ENCODE peak calls at places on chromosomes 12 and 14, in five cellular contexts. One of them, this sample, is unnamed.

GRCh38 chr14:60250318-60251035 is 1.5 kb downstream of the PPM1A start:
- DNase-seq in fibroblast of lung: peak; percentile 2
- DNase-seq in NAMALWA: no peak
- DNase-seq in CD4-positive, alpha-beta T cell: no peak
- DNase-seq in activated CD4-positive, CD25-positive, alpha-beta regulatory T cell treated with anti-CD3 and anti-CD28 coated beads, Interleukin-2, amount 50 U/mL, for 72 hours: no peak
- DNase-seq in this sample: no peak

GRCh38 chr12:55425954-55426353 is at the start of gene OR6C76:
- DNase-seq in fibroblast of lung: no peak
- DNase-seq in NAMALWA: no peak
- DNase-seq in CD4-positive, alpha-beta T cell: no peak
- DNase-seq in activated CD4-positive, CD25-positive, alpha-beta regulatory T cell treated with anti-CD3 and anti-CD28 coated beads, Interleukin-2, amount 50 U/mL, for 72 hours: no peak
- DNase-seq in this sample: no peak

GRCh38 chr14:90839889-90840266 is 23.6 kb upstream of the TTC7B start:
- DNase-seq in fibroblast of lung: no peak
- DNase-seq in NAMALWA: no peak
- DNase-seq in CD4-positive, alpha-beta T cell: no peak
- DNase-seq in activated CD4-positive, CD25-positive, alpha-beta regulatory T cell treated with anti-CD3 and anti-CD28 coated beads, Interleukin-2, amount 50 U/mL, for 72 hours: no peak
- DNase-seq in this sample: no peak

GRCh38 chr12:124677552-124678356 is 110.3 kb upstream of the NCOR2 start:
- DNase-seq in fibroblast of lung: no peak
- DNase-seq in NAMALWA: peak; percentile 17
- DNase-seq in CD4-positive, alpha-beta T cell: no peak
- DNase-seq in activated CD4-positive, CD25-positive, alpha-beta regulatory T cell treated with anti-CD3 and anti-CD28 coated beads, Interleukin-2, amount 50 U/mL, for 72 hours: no peak
- DNase-seq in this sample: no peak

GRCh38 chr14:93430889-93431670 is at the start of gene UNC79:
- DNase-seq in fibroblast of lung: peak; percentile 0
- DNase-seq in NAMALWA: no peak
- DNase-seq in CD4-positive, alpha-beta T cell: no peak
- DNase-seq in activated CD4-positive, CD25-positive, alpha-beta regulatory T cell treated with anti-CD3 and anti-CD28 coated beads, Interleukin-2, amount 50 U/mL, for 72 hours: no peak
- DNase-seq in this sample: no peak

GRCh38 chr12:9378430-9378835 is 170.2 kb upstream of the PZP start:
- DNase-seq in fibroblast of lung: no peak
- DNase-seq in NAMALWA: no peak
- DNase-seq in CD4-positive, alpha-beta T cell: no peak
- DNase-seq in activated CD4-positive, CD25-positive, alpha-beta regulatory T cell treated with anti-CD3 and anti-CD28 coated beads, Interleukin-2, amount 50 U/mL, for 72 hours: no peak
- DNase-seq in this sample: no peak

GRCh38 chr12:120060196-120060595 is 56.4 kb downstream of the RAB35 start:
- DNase-seq in fibroblast of lung: no peak
- DNase-seq in NAMALWA: no peak
- DNase-seq in CD4-positive, alpha-beta T cell: no peak
- DNase-seq in activated CD4-positive, CD25-positive, alpha-beta regulatory T cell treated with anti-CD3 and anti-CD28 coated beads, Interleukin-2, amount 50 U/mL, for 72 hours: no peak
- DNase-seq in this sample: no peak

GRCh38 chr14:57988445-57988844 is 122.6 kb upstream of the SLC35F4 start:
- DNase-seq in fibroblast of lung: no peak
- DNase-seq in NAMALWA: no peak
- DNase-seq in CD4-positive, alpha-beta T cell: no peak
- DNase-seq in activated CD4-positive, CD25-positive, alpha-beta regulatory T cell treated with anti-CD3 and anti-CD28 coated beads, Interleukin-2, amount 50 U/mL, for 72 hours: no peak
- DNase-seq in this sample: no peak

GRCh38 chr14:54756656-54757392 is 145.8 kb downstream of the GCH1 start:
- DNase-seq in fibroblast of lung: no peak
- DNase-seq in NAMALWA: no peak
- DNase-seq in CD4-positive, alpha-beta T cell: no peak
- DNase-seq in activated CD4-positive, CD25-positive, alpha-beta regulatory T cell treated with anti-CD3 and anti-CD28 coated beads, Interleukin-2, amount 50 U/mL, for 72 hours: no peak
- DNase-seq in this sample: no peak

GRCh38 chr12:16586350-16587109 is 19.4 kb downstream of the LMO3 start:
- DNase-seq in fibroblast of lung: peak; percentile 71
- DNase-seq in NAMALWA: no peak
- DNase-seq in CD4-positive, alpha-beta T cell: no peak
- DNase-seq in activated CD4-positive, CD25-positive, alpha-beta regulatory T cell treated with anti-CD3 and anti-CD28 coated beads, Interleukin-2, amount 50 U/mL, for 72 hours: no peak
- DNase-seq in this sample: no peak

GRCh38 chr12:91853350-91854127 is 292.1 kb downstream of the BTG1 start:
- DNase-seq in fibroblast of lung: no peak
- DNase-seq in NAMALWA: no peak
- DNase-seq in CD4-positive, alpha-beta T cell: no peak
- DNase-seq in activated CD4-positive, CD25-positive, alpha-beta regulatory T cell treated with anti-CD3 and anti-CD28 coated beads, Interleukin-2, amount 50 U/mL, for 72 hours: no peak
- DNase-seq in this sample: no peak

GRCh38 chr12:112419269-112420133 is 754 bp downstream of the PTPN11 start:
- DNase-seq in fibroblast of lung: peak; percentile 83
- DNase-seq in NAMALWA: peak; percentile 53
- DNase-seq in CD4-positive, alpha-beta T cell: no peak
- DNase-seq in activated CD4-positive, CD25-positive, alpha-beta regulatory T cell treated with anti-CD3 and anti-CD28 coated beads, Interleukin-2, amount 50 U/mL, for 72 hours: no peak
- DNase-seq in this sample: peak; percentile 71

GRCh38 chr14:29352681-29353080 is 575.0 kb downstream of the PRKD1 start:
- DNase-seq in fibroblast of lung: peak; percentile 65
- DNase-seq in NAMALWA: no peak
- DNase-seq in CD4-positive, alpha-beta T cell: no peak
- DNase-seq in activated CD4-positive, CD25-positive, alpha-beta regulatory T cell treated with anti-CD3 and anti-CD28 coated beads, Interleukin-2, amount 50 U/mL, for 72 hours: no peak
- DNase-seq in this sample: no peak

GRCh38 chr12:65643595-65644386 is 180.5 kb upstream of the HMGA2 start:
- DNase-seq in fibroblast of lung: peak; percentile 68
- DNase-seq in NAMALWA: no peak
- DNase-seq in CD4-positive, alpha-beta T cell: no peak
- DNase-seq in activated CD4-positive, CD25-positive, alpha-beta regulatory T cell treated with anti-CD3 and anti-CD28 coated beads, Interleukin-2, amount 50 U/mL, for 72 hours: no peak
- DNase-seq in this sample: no peak

GRCh38 chr14:50344116-50344775 is 32.1 kb downstream of the DMAC2L start:
- DNase-seq in fibroblast of lung: no peak
- DNase-seq in NAMALWA: no peak
- DNase-seq in CD4-positive, alpha-beta T cell: no peak
- DNase-seq in activated CD4-positive, CD25-positive, alpha-beta regulatory T cell treated with anti-CD3 and anti-CD28 coated beads, Interleukin-2, amount 50 U/mL, for 72 hours: peak; percentile 67
- DNase-seq in this sample: no peak

GRCh38 chr14:69464379-69464778 is 20.1 kb upstream of the PLEKHD1 start:
- DNase-seq in fibroblast of lung: no peak
- DNase-seq in NAMALWA: no peak
- DNase-seq in CD4-positive, alpha-beta T cell: no peak
- DNase-seq in activated CD4-positive, CD25-positive, alpha-beta regulatory T cell treated with anti-CD3 and anti-CD28 coated beads, Interleukin-2, amount 50 U/mL, for 72 hours: no peak
- DNase-seq in this sample: no peak

GRCh38 chr12:93777249-93777648 is 100.1 kb downstream of the CRADD start:
- DNase-seq in fibroblast of lung: peak; percentile 72
- DNase-seq in NAMALWA: no peak
- DNase-seq in CD4-positive, alpha-beta T cell: no peak
- DNase-seq in activated CD4-positive, CD25-positive, alpha-beta regulatory T cell treated with anti-CD3 and anti-CD28 coated beads, Interleukin-2, amount 50 U/mL, for 72 hours: no peak
- DNase-seq in this sample: no peak

GRCh38 chr12:94099191-94099983 is 49.0 kb upstream of the PLXNC1 start:
- DNase-seq in fibroblast of lung: peak; percentile 62
- DNase-seq in NAMALWA: no peak
- DNase-seq in CD4-positive, alpha-beta T cell: no peak
- DNase-seq in activated CD4-positive, CD25-positive, alpha-beta regulatory T cell treated with anti-CD3 and anti-CD28 coated beads, Interleukin-2, amount 50 U/mL, for 72 hours: no peak
- DNase-seq in this sample: no peak

GRCh38 chr14:54637829-54638446 is 71.0 kb downstream of the SAMD4A start:
- DNase-seq in fibroblast of lung: peak; percentile 59
- DNase-seq in NAMALWA: no peak
- DNase-seq in CD4-positive, alpha-beta T cell: no peak
- DNase-seq in activated CD4-positive, CD25-positive, alpha-beta regulatory T cell treated with anti-CD3 and anti-CD28 coated beads, Interleukin-2, amount 50 U/mL, for 72 hours: no peak
- DNase-seq in this sample: no peak

GRCh38 chr14:80208426-80208950 is 2.8 kb downstream of the DIO2 start:
- DNase-seq in fibroblast of lung: no peak
- DNase-seq in NAMALWA: no peak
- DNase-seq in CD4-positive, alpha-beta T cell: no peak
- DNase-seq in activated CD4-positive, CD25-positive, alpha-beta regulatory T cell treated with anti-CD3 and anti-CD28 coated beads, Interleukin-2, amount 50 U/mL, for 72 hours: no peak
- DNase-seq in this sample: no peak

GRCh38 chr12:32947203-32947795 is 50.7 kb upstream of the PKP2 start:
- DNase-seq in fibroblast of lung: no peak
- DNase-seq in NAMALWA: peak; percentile 41
- DNase-seq in CD4-positive, alpha-beta T cell: no peak
- DNase-seq in activated CD4-positive, CD25-positive, alpha-beta regulatory T cell treated with anti-CD3 and anti-CD28 coated beads, Interleukin-2, amount 50 U/mL, for 72 hours: no peak
- DNase-seq in this sample: no peak

GRCh38 chr12:123924539-123924938 is 48.1 kb downstream of the CCDC92 start:
- DNase-seq in fibroblast of lung: no peak
- DNase-seq in NAMALWA: no peak
- DNase-seq in CD4-positive, alpha-beta T cell: no peak
- DNase-seq in activated CD4-positive, CD25-positive, alpha-beta regulatory T cell treated with anti-CD3 and anti-CD28 coated beads, Interleukin-2, amount 50 U/mL, for 72 hours: no peak
- DNase-seq in this sample: no peak

GRCh38 chr12:7065073-7065623 is 4.6 kb downstream of the C1S start:
- DNase-seq in fibroblast of lung: no peak
- DNase-seq in NAMALWA: no peak
- DNase-seq in CD4-positive, alpha-beta T cell: no peak
- DNase-seq in activated CD4-positive, CD25-positive, alpha-beta regulatory T cell treated with anti-CD3 and anti-CD28 coated beads, Interleukin-2, amount 50 U/mL, for 72 hours: no peak
- DNase-seq in this sample: no peak

GRCh38 chr14:73660511-73660910 is 15.7 kb downstream of the DNAL1 start:
- DNase-seq in fibroblast of lung: no peak
- DNase-seq in NAMALWA: no peak
- DNase-seq in CD4-positive, alpha-beta T cell: no peak
- DNase-seq in activated CD4-positive, CD25-positive, alpha-beta regulatory T cell treated with anti-CD3 and anti-CD28 coated beads, Interleukin-2, amount 50 U/mL, for 72 hours: no peak
- DNase-seq in this sample: no peak

GRCh38 chr14:66476964-66477363 is 9.2 kb upstream of the CCDC196 start:
- DNase-seq in fibroblast of lung: peak; percentile 17
- DNase-seq in NAMALWA: no peak
- DNase-seq in CD4-positive, alpha-beta T cell: no peak
- DNase-seq in activated CD4-positive, CD25-positive, alpha-beta regulatory T cell treated with anti-CD3 and anti-CD28 coated beads, Interleukin-2, amount 50 U/mL, for 72 hours: no peak
- DNase-seq in this sample: no peak

GRCh38 chr12:47942327-47943230 is 20.8 kb upstream of the TMEM106C start:
- DNase-seq in fibroblast of lung: no peak
- DNase-seq in NAMALWA: no peak
- DNase-seq in CD4-positive, alpha-beta T cell: peak; percentile 43
- DNase-seq in activated CD4-positive, CD25-positive, alpha-beta regulatory T cell treated with anti-CD3 and anti-CD28 coated beads, Interleukin-2, amount 50 U/mL, for 72 hours: peak; percentile 45
- DNase-seq in this sample: peak; percentile 29

GRCh38 chr14:105203057-105203494 is 22.0 kb upstream of the NUDT14 start:
- DNase-seq in fibroblast of lung: peak; percentile 55
- DNase-seq in NAMALWA: peak; percentile 45
- DNase-seq in CD4-positive, alpha-beta T cell: peak; percentile 54
- DNase-seq in activated CD4-positive, CD25-positive, alpha-beta regulatory T cell treated with anti-CD3 and anti-CD28 coated beads, Interleukin-2, amount 50 U/mL, for 72 hours: peak; percentile 76
- DNase-seq in this sample: peak; percentile 55

GRCh38 chr12:56998316-56998715 is 8.0 kb downstream of the ZBTB39 start:
- DNase-seq in fibroblast of lung: no peak
- DNase-seq in NAMALWA: no peak
- DNase-seq in CD4-positive, alpha-beta T cell: no peak
- DNase-seq in activated CD4-positive, CD25-positive, alpha-beta regulatory T cell treated with anti-CD3 and anti-CD28 coated beads, Interleukin-2, amount 50 U/mL, for 72 hours: no peak
- DNase-seq in this sample: no peak

GRCh38 chr12:58172433-58173073 is 231.2 kb downstream of the ATP23 start:
- DNase-seq in fibroblast of lung: no peak
- DNase-seq in NAMALWA: no peak
- DNase-seq in CD4-positive, alpha-beta T cell: no peak
- DNase-seq in activated CD4-positive, CD25-positive, alpha-beta regulatory T cell treated with anti-CD3 and anti-CD28 coated beads, Interleukin-2, amount 50 U/mL, for 72 hours: no peak
- DNase-seq in this sample: no peak

This sample was measured in CD8-positive, alpha-beta memory T cell.